ENCODE peak calls at places on chromosomes 5 and 9, in six cellular contexts. One of them, this sample, is unnamed.

GRCh38 chr5:78553991-78554390 is 94.6 kb downstream of the LHFPL2 start:
- ATAC-seq in GM12878: no peak
- ATAC-seq in RWPE2: no peak
- ATAC-seq in Panc1: no peak
- ATAC-seq in thoracic aorta: no peak
- ATAC-seq in heart right ventricle: no peak
- ATAC-seq in this sample: no peak

GRCh38 chr5:143290115-143290514 is 113.4 kb downstream of the NR3C1 start:
- ATAC-seq in RWPE2: no peak
- ATAC-seq in Panc1: no peak
- ATAC-seq in thoracic aorta: no peak
- ATAC-seq in GM12878: peak; percentile 45
- ATAC-seq in heart right ventricle: no peak
- ATAC-seq in this sample: no peak

GRCh38 chr9:469672-470040 is 255.0 kb downstream of the DOCK8 start:
- ATAC-seq in RWPE2: peak; percentile 39
- ATAC-seq in heart right ventricle: peak; percentile 36
- ATAC-seq in GM12878: peak; percentile 56
- ATAC-seq in thoracic aorta: no peak
- ATAC-seq in Panc1: peak; percentile 57
- ATAC-seq in this sample: no peak

GRCh38 chr5:19314840-19315239 is 673.2 kb downstream of the CDH18 start:
- ATAC-seq in RWPE2: peak; percentile 100
- ATAC-seq in thoracic aorta: no peak
- ATAC-seq in heart right ventricle: no peak
- ATAC-seq in GM12878: no peak
- ATAC-seq in Panc1: no peak
- ATAC-seq in this sample: peak; percentile 76

GRCh38 chr5:174325441-174325840 is 279.9 kb downstream of the NSG2 start:
- ATAC-seq in Panc1: no peak
- ATAC-seq in thoracic aorta: no peak
- ATAC-seq in RWPE2: no peak
- ATAC-seq in GM12878: no peak
- ATAC-seq in heart right ventricle: no peak
- ATAC-seq in this sample: no peak

GRCh38 chr9:87516222-87516930 is 18.7 kb downstream of the DAPK1 start:
- ATAC-seq in Panc1: no peak
- ATAC-seq in GM12878: peak; percentile 8
- ATAC-seq in heart right ventricle: peak; percentile 55
- ATAC-seq in RWPE2: no peak
- ATAC-seq in thoracic aorta: no peak
- ATAC-seq in this sample: peak; percentile 46

GRCh38 chr9:5617749-5618148 is 11.2 kb upstream of the RIC1 start:
- ATAC-seq in RWPE2: no peak
- ATAC-seq in GM12878: peak; percentile 96
- ATAC-seq in thoracic aorta: no peak
- ATAC-seq in heart right ventricle: no peak
- ATAC-seq in Panc1: no peak
- ATAC-seq in this sample: no peak

GRCh38 chr5:87423755-87424154 is 11.0 kb upstream of the CCNH start:
- ATAC-seq in heart right ventricle: no peak
- ATAC-seq in GM12878: no peak
- ATAC-seq in Panc1: no peak
- ATAC-seq in RWPE2: no peak
- ATAC-seq in thoracic aorta: no peak
- ATAC-seq in this sample: no peak

GRCh38 chr5:67181648-67182218 is 14.9 kb downstream of the CD180 start:
- ATAC-seq in GM12878: no peak
- ATAC-seq in RWPE2: no peak
- ATAC-seq in heart right ventricle: peak; percentile 43
- ATAC-seq in Panc1: no peak
- ATAC-seq in thoracic aorta: no peak
- ATAC-seq in this sample: no peak

GRCh38 chr5:180633283-180634177 is 15.9 kb downstream of the FLT4 start:
- ATAC-seq in heart right ventricle: no peak
- ATAC-seq in RWPE2: no peak
- ATAC-seq in Panc1: no peak
- ATAC-seq in GM12878: no peak
- ATAC-seq in thoracic aorta: no peak
- ATAC-seq in this sample: no peak

GRCh38 chr5:173493846-173494245 is 122.6 kb downstream of the BOD1 start:
- ATAC-seq in RWPE2: no peak
- ATAC-seq in Panc1: no peak
- ATAC-seq in GM12878: no peak
- ATAC-seq in heart right ventricle: no peak
- ATAC-seq in thoracic aorta: no peak
- ATAC-seq in this sample: no peak

GRCh38 chr9:133127340-133127981 is 6.4 kb upstream of the RALGDS start:
- ATAC-seq in Panc1: no peak
- ATAC-seq in heart right ventricle: peak; percentile 75
- ATAC-seq in thoracic aorta: no peak
- ATAC-seq in GM12878: peak; percentile 9
- ATAC-seq in RWPE2: peak; percentile 78
- ATAC-seq in this sample: peak; percentile 59

DNA sequence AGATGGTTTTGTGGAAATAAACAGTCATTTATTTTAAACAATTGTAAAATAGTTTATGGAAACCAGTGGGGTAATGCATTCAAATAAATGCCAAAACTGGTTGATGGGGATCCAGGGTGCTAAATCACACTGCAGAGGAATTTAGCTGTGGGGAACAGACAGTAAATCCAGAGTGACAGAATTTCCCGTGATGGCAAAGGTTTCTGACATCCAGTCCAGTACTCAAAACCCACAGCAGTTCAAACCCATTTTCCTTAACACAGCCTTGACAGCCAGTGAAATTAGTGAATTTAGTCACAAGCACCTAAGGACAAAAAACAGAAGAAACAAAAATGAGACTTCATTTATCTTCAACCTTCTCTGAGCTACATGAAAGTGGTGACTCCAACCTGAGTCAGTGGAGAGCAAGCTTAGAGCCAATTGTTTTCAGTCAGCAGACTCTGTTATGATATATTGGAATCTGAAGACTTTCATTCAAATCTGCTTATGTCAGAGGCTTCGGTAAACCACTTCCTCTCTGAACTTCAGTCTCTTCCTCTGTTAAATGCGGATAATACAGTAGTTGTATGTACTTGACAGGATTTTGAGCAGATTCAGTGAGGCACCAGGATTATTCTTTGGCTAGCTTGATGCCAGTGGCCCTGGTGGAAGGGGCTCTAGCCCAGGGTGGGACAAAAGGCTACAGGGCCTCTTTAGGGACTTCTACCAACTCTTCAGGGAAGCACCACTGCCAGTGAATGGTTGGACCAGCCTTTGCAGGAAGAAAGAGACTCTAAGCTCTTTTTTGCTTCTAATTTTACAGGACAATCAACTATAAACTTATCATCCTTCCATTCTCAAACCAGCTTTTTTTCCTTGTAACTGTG is 185.3 kb downstream of the MAPKAP1 start:
- ATAC-seq in thoracic aorta: no peak
- ATAC-seq in Panc1: peak; percentile 79
- ATAC-seq in GM12878: peak; percentile 61
- ATAC-seq in RWPE2: peak; percentile 99
- ATAC-seq in heart right ventricle: no peak
- ATAC-seq in this sample: peak; percentile 25
- H3K27ac ChIP-seq in thoracic aorta: no peak overlapping the region
- H3K27ac ChIP-seq in Panc1: no peak overlapping the region
- H3K27ac ChIP-seq in GM12878: peak overlapping the region; percentile 41
- H3K27ac ChIP-seq in RWPE2: peak overlapping the region; percentile 99
- H3K27ac ChIP-seq in heart right ventricle: no peak overlapping the region
- H3K27ac ChIP-seq in this sample: no peak overlapping the region

GRCh38 chr9:108167136-108167900 is 677.7 kb upstream of the KLF4 start:
- ATAC-seq in thoracic aorta: no peak
- ATAC-seq in Panc1: no peak
- ATAC-seq in heart right ventricle: no peak
- ATAC-seq in RWPE2: no peak
- ATAC-seq in GM12878: no peak
- ATAC-seq in this sample: no peak
- H3K27ac ChIP-seq in thoracic aorta: no peak overlapping the region
- H3K27ac ChIP-seq in Panc1: no peak overlapping the region
- H3K27ac ChIP-seq in heart right ventricle: no peak overlapping the region
- H3K27ac ChIP-seq in RWPE2: no peak overlapping the region
- H3K27ac ChIP-seq in GM12878: no peak overlapping the region
- H3K27ac ChIP-seq in this sample: no peak overlapping the region

GRCh38 chr9:127763918-127764384 is 14.5 kb downstream of the SH2D3C start:
- ATAC-seq in thoracic aorta: no peak
- ATAC-seq in heart right ventricle: peak; percentile 86
- ATAC-seq in GM12878: peak; percentile 78
- ATAC-seq in Panc1: peak; percentile 73
- ATAC-seq in RWPE2: peak; percentile 60
- ATAC-seq in this sample: peak; percentile 73
- H3K27ac ChIP-seq in thoracic aorta: no peak overlapping the region
- H3K27ac ChIP-seq in heart right ventricle: peak overlapping the region; percentile 92
- H3K27ac ChIP-seq in GM12878: no peak overlapping the region
- H3K27ac ChIP-seq in Panc1: no peak overlapping the region
- H3K27ac ChIP-seq in RWPE2: no peak overlapping the region
- H3K27ac ChIP-seq in this sample: peak overlapping the region; percentile 69

DNA sequence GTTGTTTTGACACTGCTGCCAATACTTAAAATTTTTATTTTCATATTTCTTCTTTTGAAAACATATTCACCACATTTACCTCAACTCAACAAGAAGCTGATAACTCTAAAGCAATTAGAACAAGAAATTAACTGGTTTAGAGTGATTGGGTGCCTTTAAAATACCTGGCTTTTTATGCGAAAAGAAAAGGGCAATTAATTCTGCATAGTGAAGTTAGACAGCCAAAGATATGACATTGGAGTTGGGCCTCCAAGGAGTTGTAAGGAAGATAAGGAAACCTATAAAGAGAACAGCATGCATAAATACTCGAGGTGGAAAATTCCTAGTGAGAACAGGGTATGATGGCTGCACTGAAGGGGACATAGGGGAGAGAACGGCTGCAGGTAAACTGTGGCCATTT is 9.6 kb downstream of the AK6 start:
- ATAC-seq in heart right ventricle: no peak
- ATAC-seq in thoracic aorta: no peak
- ATAC-seq in GM12878: no peak
- ATAC-seq in RWPE2: no peak
- ATAC-seq in Panc1: no peak
- ATAC-seq in this sample: no peak
- H3K27ac ChIP-seq in heart right ventricle: no peak overlapping the region
- H3K27ac ChIP-seq in thoracic aorta: no peak overlapping the region
- H3K27ac ChIP-seq in GM12878: no peak overlapping the region
- H3K27ac ChIP-seq in RWPE2: no peak overlapping the region
- H3K27ac ChIP-seq in Panc1: peak overlapping the region; percentile 20
- H3K27ac ChIP-seq in this sample: no peak overlapping the region

GRCh38 chr9:38023661-38024035 is 45.4 kb downstream of the SHB start:
- ATAC-seq in thoracic aorta: no peak
- ATAC-seq in Panc1: no peak
- ATAC-seq in GM12878: no peak
- ATAC-seq in heart right ventricle: no peak
- ATAC-seq in RWPE2: no peak
- ATAC-seq in this sample: no peak
- H3K27ac ChIP-seq in thoracic aorta: no peak overlapping the region
- H3K27ac ChIP-seq in Panc1: peak overlapping the region; percentile 93
- H3K27ac ChIP-seq in GM12878: no peak overlapping the region
- H3K27ac ChIP-seq in heart right ventricle: no peak overlapping the region
- H3K27ac ChIP-seq in RWPE2: peak overlapping the region; percentile 98
- H3K27ac ChIP-seq in this sample: peak overlapping the region; percentile 82